ENCODE peak calls at places on chromosomes 7 and 10, in five cellular contexts. P, A, L, E and Z are unnamed samples.

GRCh38 chr7:135147899-135148721 is at the start of gene TMEM140:
- DNase-seq in P (no peak), A (peak; percentile 62), L (peak; percentile 92), E (no peak), Z (no peak)

GRCh38 chr7:20541615-20542349 is 73.7 kb upstream of the ABCB5 start:
- DNase-seq in P (no peak), A (no peak), L (no peak), E (no peak), Z (no peak)

GRCh38 chr10:49140306-49141175 is 6.7 kb upstream of the FAM170B start:
- DNase-seq in P (no peak), A (no peak), L (no peak), E (no peak), Z (no peak)

GRCh38 chr7:103636153-103636552 is 190.1 kb upstream of the SLC26A5 start:
- DNase-seq in P (no peak), A (no peak), L (peak; percentile 21), E (no peak), Z (no peak)

GRCh38 chr7:6392712-6393666 is 54.8 kb downstream of the DAGLB start:
- DNase-seq in P (peak; percentile 52), A (no peak), L (peak; percentile 77), E (no peak), Z (peak; percentile 83)

GRCh38 chr10:60664859-60665258 is 113.4 kb upstream of the CDK1 start:
- DNase-seq in P (no peak), A (no peak), L (no peak), E (no peak), Z (no peak)

GRCh38 chr10:95289003-95289920 is 1.5 kb downstream of the PDLIM1 start:
- DNase-seq in P (no peak), A (no peak), L (no peak), E (no peak), Z (peak; percentile 36)

GRCh38 chr7:85682819-85683218 is 496.0 kb upstream of the SEMA3D start:
- DNase-seq in P (no peak), A (no peak), L (peak; percentile 29), E (no peak), Z (peak; percentile 35)

GRCh38 chr10:132523561-132524442 is 13.8 kb upstream of the INPP5A start:
- DNase-seq in P (peak; percentile 3), A (no peak), L (no peak), E (no peak), Z (no peak)

GRCh38 chr7:151425670-151426075 is 14.3 kb downstream of the CRYGN start:
- DNase-seq in P (no peak), A (no peak), L (no peak), E (no peak), Z (no peak)

GRCh38 chr7:39587393-39587792 is 21.2 kb downstream of the YAE1 start:
- DNase-seq in P (no peak), A (no peak), L (no peak), E (no peak), Z (peak; percentile 29)

GRCh38 chr10:5720182-5720581 is 35.5 kb downstream of the TASOR2 start:
- DNase-seq in P (no peak), A (no peak), L (no peak), E (no peak), Z (no peak)

GRCh38 chr7:108351715-108352114 is 104.5 kb downstream of the NRCAM start:
- DNase-seq in P (no peak), A (no peak), L (peak; percentile 10), E (no peak), Z (no peak)

GRCh38 chr10:132546567-132547420 is 9.2 kb downstream of the INPP5A start:
- DNase-seq in P (no peak), A (no peak), L (no peak), E (no peak), Z (no peak)

GRCh38 chr10:1544929-1545328 is 192.4 kb downstream of the ADARB2 start:
- DNase-seq in P (no peak), A (peak; percentile 30), L (no peak), E (no peak), Z (no peak)

GRCh38 chr10:80462986-80463741 is 9.1 kb downstream of the TSPAN14 start:
- DNase-seq in P (no peak), A (no peak), L (peak; percentile 68), E (no peak), Z (no peak)